ENCODE peak calls at places on chromosomes 13 and 19, in six cellular contexts. T is hepatocyte, X is fibroblast of lung, J is astrocyte, K is heart left ventricle, I is ovary. D is an unnamed sample.

GRCh38 chr13:102642475-102642874 is 45.7 kb downstream of the TPP2 start:
- DNase-seq in T (no peak), X (peak), J (peak), K (peak), I (no peak), D (no peak)

GRCh38 chr19:11349171-11349570 is 2.9 kb downstream of the CCDC159 start:
- DNase-seq in T (no peak), X (no peak), J (no peak), K (no peak), I (no peak), D (no peak)

GRCh38 chr13:82467626-82468025 is 1414.6 kb downstream of the SLITRK1 start:
- DNase-seq in T (no peak), X (no peak), J (no peak), K (no peak), I (no peak), D (no peak)

GRCh38 chr13:78586706-78587105 is 16.6 kb downstream of the POU4F1 start:
- DNase-seq in T (no peak), X (no peak), J (no peak), K (no peak), I (no peak), D (no peak)

GRCh38 chr13:97986841-97987240 is 33.4 kb downstream of the IPO5 start:
- DNase-seq in T (no peak), X (no peak), J (no peak), K (no peak), I (no peak), D (no peak)

GRCh38 chr19:58558066-58558622 is at the start of gene UBE2M:
- DNase-seq in T (peak), X (peak), J (peak), K (no peak), I (peak), D (no peak)

GRCh38 chr13:47256618-47257017 is 359.8 kb upstream of the HTR2A start:
- DNase-seq in T (no peak), X (peak), J (peak), K (no peak), I (no peak), D (peak)

GRCh38 chr19:18733196-18733647 is 49.7 kb downstream of the CRTC1 start:
- DNase-seq in T (peak), X (peak), J (peak), K (peak), I (peak), D (peak)

GRCh38 chr13:114282143-114282685 is 813 bp downstream of the UPF3A start:
- DNase-seq in T (peak), X (no peak), J (no peak), K (peak), I (peak), D (peak)

GRCh38 chr19:8494158-8494557 is 8.3 kb downstream of the PRAM1 start:
- DNase-seq in T (no peak), X (no peak), J (no peak), K (peak), I (no peak), D (no peak)
- H3K27ac ChIP-seq in T (no peak), X (no peak), J (no peak), K (no peak), I (no peak), D (no peak)

DNA sequence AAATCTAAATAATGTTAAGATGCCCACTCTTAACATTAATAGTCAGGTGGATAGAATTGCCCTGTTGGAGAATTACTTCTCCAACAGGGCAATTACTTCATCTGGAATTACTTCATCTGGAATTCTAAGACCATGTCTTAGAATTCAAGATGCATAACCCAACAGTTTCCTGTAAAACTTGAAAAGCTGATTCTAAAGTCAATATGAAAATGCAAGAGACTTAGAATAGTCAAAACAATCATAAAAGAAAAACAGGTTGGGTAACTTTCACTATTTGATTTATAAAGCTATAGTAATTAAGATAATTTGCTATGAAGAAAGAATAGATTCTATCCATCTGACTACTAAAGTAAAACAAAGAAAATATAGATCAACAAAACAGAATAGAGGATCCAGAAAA is 75.2 kb downstream of the ABCC4 start:
- DNase-seq in T (no peak), X (no peak), J (no peak), K (no peak), I (no peak), D (no peak)
- H3K4me3 ChIP-seq in T (no peak), X (no peak), J (no peak), K (no peak), I (no peak), D (no peak)

GRCh38 chr13:101139076-101139475 is 277.2 kb downstream of the NALCN start:
- DNase-seq in T (no peak), X (peak), J (no peak), K (no peak), I (no peak), D (no peak)
- TF ChIP-seq CTCF in T (no peak), X (no peak), J (no peak), K (no peak), I (no peak), D (no peak)

GRCh38 chr13:21078501-21078900 is 17.1 kb upstream of the LATS2 start:
- DNase-seq in T (no peak), X (no peak), J (no peak), K (no peak), I (no peak), D (no peak)

GRCh38 chr13:21074601-21075302 is 13.4 kb upstream of the LATS2 start:
- DNase-seq in T (no peak), X (no peak), J (no peak), K (peak), I (peak), D (no peak)

GRCh38 chr13:21077360-21078353 is 16.3 kb upstream of the LATS2 start:
- DNase-seq in T (no peak), X (no peak), J (no peak), K (no peak), I (no peak), D (no peak)

GRCh38 chr13:21075303-21076264 is 14.2 kb upstream of the LATS2 start:
- DNase-seq in T (peak), X (peak), J (no peak), K (peak), I (peak), D (no peak)

GRCh38 chr13:21076265-21076653 is 14.9 kb upstream of the LATS2 start:
- DNase-seq in T (no peak), X (no peak), J (no peak), K (no peak), I (peak), D (no peak)
- H3K27ac ChIP-seq in T (no peak), X (no peak), J (no peak), K (no peak), I (no peak), D (no peak)

GRCh38 chr19:8368136-8368535 is 4.2 kb downstream of the ANGPTL4 start:
- DNase-seq in T (no peak), X (no peak), J (no peak), K (no peak), I (no peak), D (no peak)

GRCh38 chr19:8370176-8371010 is 6.4 kb downstream of the ANGPTL4 start:
- DNase-seq in T (no peak), X (no peak), J (no peak), K (no peak), I (no peak), D (no peak)

GRCh38 chr19:8366961-8367326 is 3.0 kb downstream of the ANGPTL4 start:
- DNase-seq in T (no peak), X (peak), J (peak), K (no peak), I (peak), D (no peak)

GRCh38 chr19:8366121-8366581 is 2.2 kb downstream of the ANGPTL4 start:
- DNase-seq in T (no peak), X (no peak), J (no peak), K (no peak), I (no peak), D (no peak)

GRCh38 chr19:8367327-8368001 is 3.5 kb downstream of the ANGPTL4 start:
- DNase-seq in T (peak), X (peak), J (peak), K (peak), I (peak), D (peak)
- H3K4me3 ChIP-seq in T (no peak), X (peak), J (peak), K (peak), I (peak), D (peak)

DNA sequence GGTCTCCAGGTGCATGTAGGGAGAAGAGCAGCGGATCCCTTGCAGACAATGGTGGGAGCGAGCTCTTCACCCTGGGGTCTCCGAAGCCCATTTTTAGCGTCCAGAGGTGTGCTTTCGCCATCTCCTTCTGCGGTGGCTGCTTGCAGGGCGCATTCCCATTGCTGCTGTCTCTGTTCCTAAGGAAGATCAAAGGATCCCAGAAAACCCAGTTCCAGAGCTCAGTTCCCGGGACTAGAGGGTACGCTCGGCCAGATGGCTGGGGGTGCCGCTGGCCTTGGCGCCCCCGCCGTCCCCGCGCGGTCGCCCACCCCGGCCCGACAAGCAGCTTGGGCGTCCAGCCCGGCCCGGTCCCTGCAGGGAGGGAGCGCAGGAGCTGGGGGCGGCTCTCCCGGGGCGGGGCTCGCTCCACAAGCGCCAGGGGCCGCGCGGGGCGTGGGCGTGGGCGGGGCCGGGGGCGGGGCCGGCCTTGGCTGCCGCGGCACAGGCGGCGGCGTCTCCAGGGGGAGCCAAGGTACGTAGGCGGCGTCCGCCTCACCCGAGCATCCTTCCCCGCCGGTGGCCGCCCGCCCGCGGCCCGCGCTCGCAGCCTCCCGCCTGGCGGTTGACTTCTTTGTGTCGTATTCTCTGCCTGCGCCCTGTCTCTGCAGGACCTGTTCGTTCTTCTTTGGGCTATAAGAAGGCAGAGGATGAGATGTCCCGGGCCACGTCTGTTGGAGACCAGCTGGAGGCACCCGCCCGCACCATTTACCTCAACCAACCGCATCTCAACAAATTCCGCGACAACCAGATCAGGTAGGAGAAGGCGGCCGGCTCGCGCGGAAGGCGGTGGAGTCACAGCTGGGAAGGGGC is 96.8 kb downstream of the ATP8A2 start:
- DNase-seq in T (peak), X (peak), J (peak), K (no peak), I (no peak), D (no peak)
- TF ChIP-seq CTCF in T (no peak), X (no peak), J (no peak), K (no peak), I (no peak), D (peak)

GRCh38 chr13:111177803-111178389 is 62.8 kb downstream of the ARHGEF7 start:
- DNase-seq in T (no peak), X (peak), J (peak), K (no peak), I (no peak), D (peak)
- H3K27ac ChIP-seq in T (peak), X (peak), J (peak), K (peak), I (peak), D (peak)

GRCh38 chr19:35329323-35329722 is 336 bp downstream of the CD22 start:
- DNase-seq in T (no peak), X (no peak), J (no peak), K (peak), I (no peak), D (no peak)
- H3K4me3 ChIP-seq in T (no peak), X (no peak), J (no peak), K (no peak), I (no peak), D (no peak)

GRCh38 chr19:52600639-52601024 is 30.5 kb downstream of the ZNF701 start:
- DNase-seq in T (peak), X (no peak), J (no peak), K (peak), I (peak), D (no peak)

GRCh38 chr19:52603558-52604207 is 33.6 kb downstream of the ZNF701 start:
- DNase-seq in T (no peak), X (peak), J (peak), K (no peak), I (no peak), D (peak)

GRCh38 chr19:52602931-52603330 is 32.8 kb downstream of the ZNF701 start:
- DNase-seq in T (no peak), X (peak), J (no peak), K (no peak), I (no peak), D (no peak)

GRCh38 chr19:52599241-52599640 is 29.2 kb downstream of the ZNF701 start:
- DNase-seq in T (peak), X (no peak), J (no peak), K (no peak), I (no peak), D (no peak)

DNA sequence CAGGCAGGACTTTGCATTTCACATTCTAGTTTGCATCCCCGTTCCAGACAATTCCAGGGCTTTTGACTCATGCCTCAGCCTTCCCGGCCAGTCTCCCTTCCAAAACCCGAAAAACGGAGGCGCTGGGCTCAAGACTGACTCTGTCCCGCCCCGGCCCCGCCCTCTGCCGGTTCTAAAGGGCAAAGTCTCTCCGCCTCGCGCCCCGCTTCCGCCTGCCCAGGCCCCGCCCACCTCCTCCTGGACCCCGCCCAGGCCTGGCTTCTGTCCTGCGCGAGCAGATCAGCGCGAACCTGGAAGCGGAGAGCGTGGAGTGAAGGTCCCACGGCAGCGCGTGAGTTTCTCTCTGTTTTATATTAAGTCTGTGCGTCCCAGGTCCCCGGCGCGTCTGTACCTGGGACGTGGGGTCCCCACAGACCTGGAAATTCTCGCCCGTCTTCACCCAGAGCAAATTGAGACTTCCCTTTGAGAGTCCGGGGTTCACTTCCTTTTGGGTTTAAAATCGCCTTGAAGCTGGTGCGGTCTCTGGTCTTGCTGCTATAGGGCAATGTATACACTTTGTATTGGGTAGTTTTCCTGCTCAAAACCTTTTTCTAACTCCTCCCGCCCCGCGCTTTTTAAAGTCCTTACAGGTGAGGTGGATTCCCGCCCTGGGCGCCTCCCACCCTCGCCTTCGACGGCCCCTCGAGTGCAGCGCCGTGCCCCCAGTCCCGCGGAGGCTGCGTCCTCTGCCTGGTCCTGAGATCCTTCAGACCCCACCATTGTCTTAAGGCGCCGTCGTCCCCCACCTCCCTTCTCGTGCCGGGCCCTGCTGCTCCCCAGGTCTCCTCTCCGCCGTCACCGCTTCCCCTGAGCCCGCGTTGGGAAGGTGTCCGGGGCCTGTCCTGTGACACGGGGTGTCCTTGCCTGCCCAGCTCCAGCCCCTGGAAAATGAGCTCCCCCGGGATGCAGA is 31.2 kb downstream of the ZNF701 start:
- DNase-seq in T (peak), X (peak), J (peak), K (peak), I (peak), D (peak)
- TF ChIP-seq CTCF in T (peak), X (peak), J (no peak), K (peak), I (no peak), D (peak)

D was measured in brain microvascular endothelial cell.